ENCODE peak calls at places on chromosomes 6 and 20, in seven cellular contexts. P, R, Z, V, H, Y and K are unnamed samples.

GRCh38 chr6:3210024-3210610 is 17.3 kb downstream of the TUBB2B start:
- DNase-seq in P (no peak), R (no peak), Z (no peak), V (no peak), H (no peak), Y (no peak), K (no peak)

GRCh38 chr6:158143700-158144099 is 24.4 kb downstream of the SERAC1 start:
- DNase-seq in P (no peak), R (peak; percentile 1), Z (no peak), V (peak; percentile 18), H (no peak), Y (no peak), K (no peak)

GRCh38 chr6:139600919-139601470 is 226.5 kb upstream of the CITED2 start:
- DNase-seq in P (no peak), R (no peak), Z (no peak), V (no peak), H (no peak), Y (no peak), K (no peak)

GRCh38 chr6:34523441-34524206 is 32.5 kb downstream of the SPDEF start:
- DNase-seq in P (no peak), R (no peak), Z (no peak), V (no peak), H (no peak), Y (no peak), K (no peak)

GRCh38 chr6:93293399-93294271 is 125.7 kb downstream of the EPHA7 start:
- DNase-seq in P (no peak), R (peak; percentile 41), Z (no peak), V (no peak), H (peak; percentile 84), Y (no peak), K (peak; percentile 95)

GRCh38 chr6:46044876-46045617 is 29.4 kb upstream of the CLIC5 start:
- DNase-seq in P (no peak), R (no peak), Z (no peak), V (no peak), H (no peak), Y (no peak), K (no peak)

GRCh38 chr20:19807901-19808300 is 49.8 kb downstream of the RIN2 start:
- DNase-seq in P (no peak), R (no peak), Z (no peak), V (no peak), H (no peak), Y (no peak), K (no peak)

GRCh38 chr6:87029711-87030314 is 65.1 kb downstream of the CGA start:
- DNase-seq in P (peak; percentile 7), R (peak; percentile 17), Z (no peak), V (no peak), H (peak; percentile 37), Y (peak; percentile 8), K (peak; percentile 55)

GRCh38 chr6:144219056-144219685 is 66.0 kb upstream of the UTRN start:
- DNase-seq in P (peak; percentile 28), R (no peak), Z (no peak), V (no peak), H (peak; percentile 4), Y (no peak), K (peak; percentile 21)

GRCh38 chr6:87846446-87846845 is 144.4 kb upstream of the AKIRIN2 start:
- DNase-seq in P (no peak), R (no peak), Z (no peak), V (no peak), H (peak; percentile 16), Y (no peak), K (no peak)

GRCh38 chr6:54291146-54291545 is 17.1 kb upstream of the TINAG start:
- DNase-seq in P (no peak), R (no peak), Z (no peak), V (no peak), H (no peak), Y (no peak), K (no peak)

GRCh38 chr6:13687917-13688351 is 23.7 kb downstream of the RANBP9 start:
- DNase-seq in P (no peak), R (no peak), Z (no peak), V (no peak), H (no peak), Y (no peak), K (no peak)

GRCh38 chr6:145036848-145037567 is 698.3 kb downstream of the EPM2A start:
- DNase-seq in P (no peak), R (no peak), Z (no peak), V (no peak), H (no peak), Y (no peak), K (no peak)

GRCh38 chr20:34663213-34663943 is 13.5 kb downstream of the PIGU start:
- DNase-seq in P (no peak), R (no peak), Z (no peak), V (no peak), H (no peak), Y (no peak), K (no peak)

GRCh38 chr6:50442531-50443040 is 270.7 kb upstream of the TFAP2D start:
- DNase-seq in P (no peak), R (no peak), Z (no peak), V (no peak), H (no peak), Y (no peak), K (no peak)

GRCh38 chr20:62345681-62346370 is 21.3 kb downstream of the LAMA5 start:
- DNase-seq in P (no peak), R (no peak), Z (no peak), V (no peak), H (no peak), Y (no peak), K (no peak)

GRCh38 chr6:158849899-158850806 is 31.0 kb upstream of the EZR start:
- DNase-seq in P (peak; percentile 43), R (peak; percentile 11), Z (peak; percentile 33), V (no peak), H (no peak), Y (no peak), K (peak; percentile 56)

GRCh38 chr6:53043626-53044025 is 21.6 kb upstream of the FBXO9 start:
- DNase-seq in P (no peak), R (no peak), Z (no peak), V (no peak), H (no peak), Y (no peak), K (no peak)

GRCh38 chr6:27684264-27685211 is 211.6 kb upstream of the ZNF184 start:
- DNase-seq in P (peak; percentile 19), R (peak; percentile 82), Z (peak; percentile 64), V (peak; percentile 70), H (peak; percentile 35), Y (no peak), K (peak; percentile 85)

GRCh38 chr6:45987866-45988265 is 27.8 kb downstream of the CLIC5 start:
- DNase-seq in P (no peak), R (no peak), Z (no peak), V (no peak), H (no peak), Y (no peak), K (no peak)

GRCh38 chr20:483791-484644 is 21.7 kb upstream of the TBC1D20 start:
- DNase-seq in P (peak; percentile 11), R (no peak), Z (no peak), V (no peak), H (no peak), Y (no peak), K (no peak)

GRCh38 chr6:13863699-13864155 is 49.4 kb upstream of the MCUR1 start:
- DNase-seq in P (no peak), R (no peak), Z (no peak), V (no peak), H (no peak), Y (no peak), K (peak; percentile 61)

GRCh38 chr20:32189691-32190607 is 17.6 kb downstream of the PLAGL2 start:
- DNase-seq in P (peak; percentile 64), R (no peak), Z (peak; percentile 46), V (peak; percentile 46), H (peak; percentile 32), Y (peak; percentile 67), K (peak; percentile 72)

GRCh38 chr20:62558779-62559178 is 83.0 kb upstream of the GATA5 start:
- DNase-seq in P (no peak), R (no peak), Z (no peak), V (no peak), H (no peak), Y (no peak), K (no peak)

GRCh38 chr20:11094196-11094595 is 420.4 kb upstream of the JAG1 start:
- DNase-seq in P (no peak), R (no peak), Z (no peak), V (no peak), H (no peak), Y (no peak), K (no peak)

GRCh38 chr6:160791981-160792418 is 90.0 kb downstream of the PLG start:
- DNase-seq in P (no peak), R (no peak), Z (no peak), V (no peak), H (no peak), Y (no peak), K (no peak)

GRCh38 chr20:58544891-58545290 is 29.7 kb upstream of the APCDD1L start:
- DNase-seq in P (no peak), R (no peak), Z (no peak), V (no peak), H (no peak), Y (no peak), K (no peak)

GRCh38 chr20:23368316-23369110 is 6.5 kb downstream of the GZF1 start:
- DNase-seq in P (no peak), R (no peak), Z (no peak), V (no peak), H (no peak), Y (no peak), K (no peak)